ENCODE peak calls at places on chromosomes 7 and 10, in four cellular contexts. G is adrenal gland, S is HCT116, R is IMR-90. E is an unnamed sample.

GRCh38 chr7:7481801-7482200 is 53.9 kb downstream of the COL28A1 start:
- DNase-seq in G (no peak), S (no peak), R (no peak), E (no peak)

GRCh38 chr10:19826712-19827111 is 10.5 kb downstream of the PLXDC2 start:
- DNase-seq in G (no peak), S (no peak), R (no peak), E (no peak)

GRCh38 chr7:95859434-95859833 is 87.1 kb downstream of the DYNC1I1 start:
- DNase-seq in S (no peak), R (peak; percentile 21), G (no peak), E (no peak)

GRCh38 chr10:90847436-90847835 is 10.4 kb downstream of the HTR7 start:
- DNase-seq in S (peak; percentile 71), G (no peak), R (peak; percentile 37), E (no peak)

GRCh38 chr10:94000638-94001420 is 7.1 kb downstream of the PLCE1 start:
- DNase-seq in G (no peak), S (no peak), R (no peak), E (no peak)

GRCh38 chr10:132766291-132766690 is 19.7 kb downstream of the NKX6-2 start:
- DNase-seq in R (no peak), G (no peak), S (no peak), E (no peak)

GRCh38 chr7:118517275-118517674 is 292.8 kb downstream of the ANKRD7 start:
- DNase-seq in R (no peak), S (no peak), G (no peak), E (no peak)

GRCh38 chr7:18337023-18337422 is 158.5 kb upstream of the HDAC9 start:
- DNase-seq in G (no peak), R (no peak), S (no peak), E (no peak)

GRCh38 chr7:52273685-52274610 is 761.5 kb upstream of the POM121L12 start:
- DNase-seq in R (no peak), G (no peak), S (no peak), E (no peak)

GRCh38 chr10:113027574-113028392 is 77.7 kb downstream of the TCF7L2 start:
- DNase-seq in G (no peak), S (no peak), R (no peak), E (no peak)

GRCh38 chr7:122219253-122219865 is 75.3 kb upstream of the AASS start:
- DNase-seq in S (peak; percentile 10), G (no peak), R (peak; percentile 26), E (no peak)

GRCh38 chr10:32889631-32890212 is 68.3 kb downstream of the ITGB1 start:
- DNase-seq in G (no peak), S (no peak), R (no peak), E (no peak)

GRCh38 chr10:86073199-86073977 is 293.2 kb downstream of the GRID1 start:
- DNase-seq in R (no peak), G (no peak), S (no peak), E (no peak)

GRCh38 chr10:78248651-78249464 is 215.2 kb downstream of the RPS24 start:
- DNase-seq in S (no peak), G (no peak), R (peak; percentile 82), E (no peak)

GRCh38 chr10:22103701-22104100 is 100.2 kb upstream of the DNAJC1 start:
- DNase-seq in S (peak; percentile 8), R (no peak), G (no peak), E (no peak)

GRCh38 chr7:137933270-137934017 is 68.4 kb downstream of the CREB3L2 start:
- DNase-seq in G (no peak), R (peak; percentile 83), S (no peak), E (no peak)

GRCh38 chr7:118328505-118329211 is 104.2 kb downstream of the ANKRD7 start:
- DNase-seq in S (no peak), G (no peak), R (no peak), E (no peak)

GRCh38 chr10:37314862-37315261 is 189.5 kb downstream of the ANKRD30A start:
- DNase-seq in R (no peak), G (no peak), S (no peak), E (no peak)

GRCh38 chr7:116672596-116673503 is 854 bp downstream of the MET start:
- DNase-seq in G (no peak), S (no peak), R (peak; percentile 50), E (no peak)

GRCh38 chr7:149752646-149753045 is 20.7 kb downstream of the ZNF467 start:
- DNase-seq in G (no peak), S (no peak), R (no peak), E (no peak)

GRCh38 chr7:149751058-149751775 is 22.2 kb downstream of the ZNF467 start:
- DNase-seq in G (no peak), S (no peak), R (no peak), E (peak; percentile 80)

GRCh38 chr7:149748223-149748874 is 25.0 kb downstream of the ZNF467 start:
- DNase-seq in S (no peak), R (no peak), G (no peak), E (no peak)

GRCh38 chr7:149750122-149750845 is 23.1 kb downstream of the ZNF467 start:
- DNase-seq in R (no peak), G (no peak), S (no peak), E (no peak)

GRCh38 chr7:149753370-149754233 is 19.8 kb downstream of the ZNF467 start:
- DNase-seq in S (peak; percentile 36), G (no peak), R (peak; percentile 25), E (no peak)
- TF ChIP-seq CTCF in S (peak; percentile 79), G (peak; percentile 48), R (peak; percentile 59), E (no peak)

DNA sequence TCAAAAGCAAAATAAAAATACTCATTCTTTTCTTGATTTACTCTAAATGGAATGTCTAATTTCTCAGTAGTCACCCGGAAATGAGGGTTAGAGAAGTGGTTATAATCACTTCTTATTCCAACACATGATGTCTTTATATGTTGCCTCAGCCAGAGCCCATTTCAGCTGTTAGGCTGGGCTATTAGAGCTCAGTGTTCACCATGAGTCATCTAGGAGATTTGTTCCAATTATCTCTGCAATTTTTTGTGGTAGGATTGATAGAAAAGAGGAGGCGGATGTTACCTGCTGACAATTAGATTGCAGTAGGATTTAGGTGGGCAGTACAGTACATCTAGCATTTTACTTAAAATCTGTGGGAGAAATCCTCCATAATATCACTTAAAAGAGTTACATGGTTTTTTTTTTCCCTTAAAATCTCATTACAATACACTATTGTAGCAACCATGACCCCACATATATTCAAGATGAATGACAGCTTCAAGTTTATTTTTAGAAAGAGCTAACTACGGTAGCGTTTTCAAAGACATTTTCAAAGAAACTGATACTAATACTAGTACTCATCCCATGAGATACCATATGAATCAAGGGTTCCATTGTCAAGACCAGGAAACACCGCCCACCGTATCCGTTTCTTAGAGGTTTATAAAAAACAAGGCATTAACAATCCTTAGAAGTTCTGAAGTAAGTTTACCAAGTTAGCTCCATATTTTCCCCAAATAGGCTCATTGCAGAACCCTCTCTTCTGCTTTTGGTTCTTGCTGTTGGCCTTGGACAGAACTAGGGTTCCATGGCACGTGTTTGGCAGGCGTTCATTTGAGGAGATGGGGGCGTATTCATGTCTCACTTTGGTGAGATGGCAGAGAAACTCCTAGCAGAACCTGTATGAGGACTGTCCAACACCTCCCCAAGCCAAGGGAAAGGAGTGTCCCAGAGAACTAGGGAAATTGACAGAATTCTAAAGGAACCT is 10.4 kb downstream of the CPA2 start:
- DNase-seq in S (no peak), R (peak; percentile 78), G (no peak), E (no peak)
- TF ChIP-seq POLR2A in S (no peak), R (no peak), G (no peak), E (no peak)

GRCh38 chr7:64574481-64575159 is 11.7 kb upstream of the ZNF680 start:
- DNase-seq in G (peak; percentile 47), S (no peak), R (peak; percentile 38), E (no peak)
- H3K4me3 ChIP-seq in G (peak overlapping the region; percentile 32), S (no peak overlapping the region), R (peak overlapping the region; percentile 32), E (no peak overlapping the region)

GRCh38 chr7:127792528-127793342 is 140.7 kb downstream of the SND1 start:
- DNase-seq in G (no peak), S (no peak), R (no peak), E (no peak)
- TF ChIP-seq CTCF in G (peak; percentile 30), S (peak; percentile 46), R (peak; percentile 26), E (no peak)

E was measured in lower leg skin.